ENCODE peak calls at places on chromosome 6, in seven cellular contexts. Q is ovary; W is CD8-positive, alpha-beta T cell; P is hepatocyte; D is cardiac muscle cell; N is A549; Y is heart right ventricle. I is an unnamed sample.

GRCh38 chr6:5606546-5606945 is 345.2 kb downstream of the FARS2 start:
- DNase-seq in D (no peak), N (no peak), W (no peak), Q (no peak), P (no peak), Y (no peak), I (no peak)

GRCh38 chr6:49121970-49122369 is 341.1 kb downstream of the MMUT start:
- DNase-seq in Q (no peak), Y (no peak), N (no peak), D (no peak), P (no peak), W (no peak), I (no peak)

GRCh38 chr6:168999392-168999791 is 254.3 kb downstream of the THBS2 start:
- DNase-seq in Y (no peak), N (no peak), D (no peak), Q (no peak), W (no peak), P (no peak), I (peak)

GRCh38 chr6:16658661-16659060 is 102.6 kb downstream of the ATXN1 start:
- DNase-seq in W (no peak), Y (no peak), N (no peak), Q (no peak), P (no peak), D (no peak), I (no peak)

GRCh38 chr6:56542367-56543331 is 100.0 kb downstream of the DST start:
- DNase-seq in Y (peak), Q (peak), W (peak), D (peak), P (peak), N (peak), I (peak)

GRCh38 chr6:96520851-96521115 is 823 bp upstream of the UFL1 start:
- DNase-seq in D (no peak), Y (no peak), P (peak), Q (no peak), W (no peak), N (no peak), I (no peak)

GRCh38 chr6:19851273-19852089 is 14.3 kb downstream of the ID4 start:
- DNase-seq in Q (no peak), Y (no peak), N (peak), W (no peak), D (peak), P (peak), I (no peak)

GRCh38 chr6:164290101-164290500 is 875.6 kb downstream of the QKI start:
- DNase-seq in Y (no peak), Q (no peak), D (no peak), N (no peak), P (no peak), W (no peak), I (no peak)

DNA sequence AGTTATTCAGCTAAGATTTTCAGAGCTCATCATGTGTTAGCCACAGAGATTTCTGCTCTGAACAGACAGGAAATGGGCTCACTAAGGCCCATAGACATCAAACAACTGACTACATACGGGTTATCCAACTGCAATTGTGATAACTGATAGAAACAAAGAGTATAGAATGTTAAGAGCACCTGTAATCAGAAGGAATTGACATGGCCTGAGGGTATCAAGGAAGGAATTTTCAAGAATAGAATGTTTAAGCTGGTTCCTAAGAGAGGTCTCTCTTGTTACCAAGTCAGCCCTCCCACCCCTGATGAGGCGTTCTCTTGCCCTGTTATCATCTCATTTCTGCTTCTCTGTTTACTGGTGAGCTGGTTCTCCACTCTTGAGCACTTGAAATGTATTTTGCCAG is at the start of gene MEI4:
- DNase-seq in N (no peak), W (no peak), D (no peak), Y (no peak), P (no peak), Q (no peak), I (no peak)
- TF ChIP-seq CTCF in N (no peak), W (no peak), D (no peak), Y (no peak), P (no peak), Q (no peak), I (no peak)

GRCh38 chr6:134676307-134677281 is 273.3 kb downstream of the ALDH8A1 start:
- DNase-seq in W (no peak), P (peak), Y (no peak), D (no peak), Q (no peak), N (no peak), I (no peak)
- H3K27ac ChIP-seq in W (no peak), P (peak), Y (no peak), D (no peak), Q (no peak), N (peak), I (peak)

GRCh38 chr6:147774856-147775255 is 266.4 kb downstream of the SAMD5 start:
- DNase-seq in W (no peak), N (no peak), D (peak), Q (no peak), P (no peak), Y (no peak), I (no peak)
- TF ChIP-seq CTCF in W (no peak), N (no peak), D (peak), Q (no peak), P (no peak), Y (no peak), I (no peak)

GRCh38 chr6:85675030-85675819 is 32.5 kb upstream of the SYNCRIP start:
- DNase-seq in D (no peak), W (no peak), P (peak), N (no peak), Q (no peak), Y (no peak), I (no peak)
- H3K27ac ChIP-seq in D (no peak), W (no peak), P (peak), N (no peak), Q (no peak), Y (peak), I (peak)

GRCh38 chr6:6649824-6650349 is 61.4 kb downstream of the LY86 start:
- DNase-seq in N (no peak), P (no peak), Y (no peak), D (no peak), W (no peak), Q (no peak), I (no peak)

GRCh38 chr6:6648659-6649343 is 60.3 kb downstream of the LY86 start:
- DNase-seq in N (no peak), D (no peak), W (no peak), Y (no peak), Q (no peak), P (no peak), I (no peak)

GRCh38 chr6:6645266-6645917 is 56.9 kb downstream of the LY86 start:
- DNase-seq in N (no peak), Y (no peak), Q (no peak), D (no peak), P (no peak), W (no peak), I (no peak)

GRCh38 chr6:6646384-6646783 is 57.9 kb downstream of the LY86 start:
- DNase-seq in D (no peak), Y (no peak), P (no peak), N (no peak), Q (no peak), W (no peak), I (no peak)

DNA sequence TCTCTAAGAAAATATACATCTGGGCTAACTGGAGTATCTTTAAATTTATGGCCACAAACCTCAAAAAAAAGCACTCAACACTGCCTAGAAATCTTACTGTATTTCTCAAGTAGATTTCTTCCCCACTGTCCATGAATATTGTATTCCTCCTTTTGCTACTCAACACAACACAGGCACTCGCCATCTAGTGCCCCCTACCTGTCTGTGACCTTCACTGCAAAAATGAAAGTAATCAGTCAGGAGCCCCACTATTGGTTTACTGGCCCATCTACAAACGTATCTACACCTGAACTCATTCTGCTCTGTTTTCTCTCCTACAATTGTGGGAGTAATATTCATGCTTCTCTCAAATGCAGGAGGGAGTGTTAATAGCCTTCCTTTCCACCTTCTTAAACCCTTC is 58.3 kb downstream of the LY86 start:
- DNase-seq in W (no peak), P (no peak), D (no peak), N (no peak), Q (no peak), Y (no peak), I (no peak)
- TF ChIP-seq CTCF in W (no peak), P (no peak), D (peak), N (no peak), Q (no peak), Y (no peak), I (no peak)

GRCh38 chr6:21937466-21937865 is 343.9 kb downstream of the SOX4 start:
- DNase-seq in Y (no peak), P (no peak), Q (no peak), W (no peak), D (peak), N (no peak), I (no peak)

GRCh38 chr6:21931641-21932335 is 338.2 kb downstream of the SOX4 start:
- DNase-seq in P (no peak), W (no peak), Y (no peak), D (no peak), N (no peak), Q (no peak), I (no peak)

GRCh38 chr6:21935142-21935541 is 341.6 kb downstream of the SOX4 start:
- DNase-seq in W (no peak), N (no peak), P (no peak), Y (no peak), Q (no peak), D (no peak), I (no peak)

GRCh38 chr6:21935561-21936028 is 342.0 kb downstream of the SOX4 start:
- DNase-seq in D (peak), Y (no peak), N (no peak), Q (no peak), W (no peak), P (no peak), I (no peak)

DNA sequence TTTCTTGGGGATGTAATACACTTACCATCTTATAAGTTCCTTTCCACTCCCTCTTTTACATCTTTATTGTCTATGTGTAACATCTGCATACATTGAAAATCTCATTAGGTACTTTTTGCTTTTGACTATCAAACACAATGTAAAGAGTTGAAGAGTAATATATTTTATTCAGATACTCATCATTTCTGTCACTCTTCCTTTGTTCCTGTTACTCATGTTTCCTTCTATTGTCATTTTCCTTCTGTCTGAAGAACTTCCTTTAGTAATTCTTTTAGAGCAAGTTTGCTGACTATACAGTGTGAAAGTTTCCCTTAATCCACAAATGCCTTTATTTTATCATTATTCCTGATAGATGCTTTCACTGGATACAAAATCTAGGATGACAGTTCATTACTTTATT is 339.8 kb downstream of the SOX4 start:
- DNase-seq in N (no peak), D (no peak), Y (no peak), W (no peak), Q (no peak), P (no peak), I (no peak)
- H3K27ac ChIP-seq in N (no peak), D (no peak), Y (no peak), W (no peak), Q (no peak), P (no peak), I (no peak)

I was measured in RWPE2.